ENCODE peak calls at places on chromosomes 13 and 19, in ten cellular contexts. M, V, I, Z, X, Q, C, W, F and A are unnamed samples.

GRCh38 chr13:99196466-99197256 is 4.0 kb upstream of the UBAC2 start:
- DNase-seq in M (no peak), V (no peak), I (no peak), Z (no peak), X (no peak), Q (no peak), C (no peak), W (no peak), F (no peak), A (no peak)

GRCh38 chr13:98326274-98326673 is 149.2 kb upstream of the RNF113B start:
- DNase-seq in M (no peak), V (no peak), I (no peak), Z (no peak), X (no peak), Q (no peak), C (no peak), W (no peak), F (peak), A (no peak)

GRCh38 chr19:45973564-45974338 is at the start of gene NOVA2:
- DNase-seq in M (no peak), V (peak), I (no peak), Z (no peak), X (peak), Q (peak), C (no peak), W (peak), F (peak), A (peak)

GRCh38 chr13:32165791-32166190 is 134.2 kb downstream of the FRY start:
- DNase-seq in M (no peak), V (no peak), I (no peak), Z (no peak), X (no peak), Q (no peak), C (no peak), W (peak), F (no peak), A (no peak)

GRCh38 chr19:1251503-1252220 is 3.3 kb downstream of the MIDN start:
- DNase-seq in M (peak), V (peak), I (no peak), Z (no peak), X (peak), Q (no peak), C (no peak), W (no peak), F (no peak), A (peak)

GRCh38 chr13:71030789-71031188 is 836.2 kb downstream of the DACH1 start:
- DNase-seq in M (no peak), V (peak), I (no peak), Z (no peak), X (no peak), Q (no peak), C (no peak), W (no peak), F (no peak), A (no peak)

GRCh38 chr19:2426661-2427322 is 594 bp downstream of the TIMM13 start:
- DNase-seq in M (peak), V (peak), I (no peak), Z (no peak), X (peak), Q (no peak), C (no peak), W (no peak), F (peak), A (peak)

GRCh38 chr13:99969934-99970760 is 1.4 kb downstream of the ZIC5 start:
- DNase-seq in M (no peak), V (peak), I (no peak), Z (no peak), X (no peak), Q (no peak), C (no peak), W (no peak), F (peak), A (no peak)

GRCh38 chr13:79018166-79018565 is 359.2 kb upstream of the OBI1 start:
- DNase-seq in M (no peak), V (no peak), I (no peak), Z (no peak), X (no peak), Q (no peak), C (no peak), W (no peak), F (no peak), A (no peak)

GRCh38 chr19:2602391-2603181 is 99.9 kb downstream of the GNG7 start:
- DNase-seq in M (no peak), V (peak), I (peak), Z (peak), X (no peak), Q (peak), C (peak), W (peak), F (peak), A (peak)

GRCh38 chr13:111626371-111627305 is 306.2 kb downstream of the TEX29 start:
- DNase-seq in M (no peak), V (no peak), I (no peak), Z (no peak), X (no peak), Q (no peak), C (no peak), W (no peak), F (no peak), A (no peak)

GRCh38 chr19:2309734-2310362 is 1.9 kb upstream of the LINGO3 start:
- DNase-seq in M (no peak), V (no peak), I (peak), Z (no peak), X (no peak), Q (peak), C (no peak), W (no peak), F (no peak), A (peak)

GRCh38 chr13:73133536-73133935 is 74.7 kb downstream of the KLF5 start:
- DNase-seq in M (no peak), V (no peak), I (peak), Z (no peak), X (no peak), Q (no peak), C (no peak), W (no peak), F (no peak), A (peak)

GRCh38 chr13:51793570-51794273 is 10.2 kb downstream of the DHRS12 start:
- DNase-seq in M (no peak), V (no peak), I (peak), Z (no peak), X (peak), Q (no peak), C (no peak), W (no peak), F (no peak), A (peak)

GRCh38 chr19:41356984-41357739 is 3.4 kb upstream of the TGFB1 start:
- DNase-seq in M (peak), V (no peak), I (no peak), Z (no peak), X (no peak), Q (no peak), C (no peak), W (no peak), F (no peak), A (no peak)

GRCh38 chr19:49929121-49929610 is at the start of the genes ATF5 and NUP62:
- DNase-seq in M (peak), V (peak), I (peak), Z (peak), X (peak), Q (peak), C (peak), W (peak), F (peak), A (peak)

GRCh38 chr13:78806457-78806856 is 147.5 kb upstream of the OBI1 start:
- DNase-seq in M (no peak), V (no peak), I (peak), Z (no peak), X (no peak), Q (no peak), C (no peak), W (no peak), F (no peak), A (no peak)

GRCh38 chr13:33207616-33207964 is 78.0 kb downstream of the STARD13 start:
- DNase-seq in M (no peak), V (no peak), I (peak), Z (no peak), X (no peak), Q (no peak), C (peak), W (no peak), F (no peak), A (peak)

GRCh38 chr13:23418776-23419683 is 14.5 kb downstream of the SACS start:
- DNase-seq in M (no peak), V (no peak), I (no peak), Z (no peak), X (no peak), Q (no peak), C (no peak), W (no peak), F (no peak), A (no peak)

GRCh38 chr19:16458391-16459128 is 13.2 kb downstream of the EPS15L1 start:
- DNase-seq in M (no peak), V (no peak), I (no peak), Z (no peak), X (no peak), Q (no peak), C (no peak), W (no peak), F (no peak), A (no peak)

GRCh38 chr13:40031031-40031430 is 375.6 kb downstream of the COG6 start:
- DNase-seq in M (no peak), V (no peak), I (peak), Z (no peak), X (no peak), Q (no peak), C (peak), W (no peak), F (no peak), A (peak)

GRCh38 chr13:79401259-79402071 is 4.6 kb downstream of the RBM26 start:
- DNase-seq in M (no peak), V (no peak), I (no peak), Z (no peak), X (no peak), Q (no peak), C (no peak), W (no peak), F (no peak), A (no peak)

GRCh38 chr13:101649490-101650126 is 197.1 kb downstream of the ITGBL1 start:
- DNase-seq in M (no peak), V (no peak), I (peak), Z (no peak), X (no peak), Q (no peak), C (no peak), W (no peak), F (no peak), A (peak)

GRCh38 chr19:9862897-9863296 is 27.8 kb downstream of the PIN1 start:
- DNase-seq in M (no peak), V (no peak), I (no peak), Z (no peak), X (no peak), Q (no peak), C (no peak), W (no peak), F (no peak), A (no peak)

GRCh38 chr19:45791744-45792481 is 732 bp downstream of the DMWD start:
- DNase-seq in M (no peak), V (no peak), I (no peak), Z (no peak), X (no peak), Q (no peak), C (no peak), W (no peak), F (no peak), A (no peak)

GRCh38 chr19:49932041-49932451 is 2.7 kb upstream of the NUP62 start:
- DNase-seq in M (no peak), V (no peak), I (no peak), Z (no peak), X (no peak), Q (no peak), C (no peak), W (no peak), F (no peak), A (no peak)

GRCh38 chr19:32166238-32166637 is 179.2 kb upstream of the ZNF507 start:
- DNase-seq in M (no peak), V (no peak), I (no peak), Z (no peak), X (no peak), Q (no peak), C (no peak), W (no peak), F (no peak), A (no peak)

GRCh38 chr13:25466880-25467279 is 95.1 kb downstream of the ATP8A2 start:
- DNase-seq in M (no peak), V (peak), I (no peak), Z (no peak), X (no peak), Q (no peak), C (no peak), W (no peak), F (no peak), A (no peak)

GRCh38 chr19:17035842-17036424 is 9.3 kb upstream of the CPAMD8 start:
- DNase-seq in M (no peak), V (no peak), I (no peak), Z (no peak), X (no peak), Q (no peak), C (no peak), W (peak), F (no peak), A (no peak)

GRCh38 chr13:100707818-100708740 is 33.5 kb upstream of the TMTC4 start:
- DNase-seq in M (no peak), V (no peak), I (no peak), Z (no peak), X (no peak), Q (no peak), C (no peak), W (no peak), F (no peak), A (no peak)

GRCh38 chr13:68810660-68811059 is 1297.0 kb upstream of the ATXN8OS start:
- DNase-seq in M (no peak), V (no peak), I (no peak), Z (no peak), X (no peak), Q (no peak), C (no peak), W (no peak), F (no peak), A (no peak)

GRCh38 chr13:79491715-79492114 is 10.8 kb downstream of the NDFIP2 start:
- DNase-seq in M (no peak), V (no peak), I (peak), Z (no peak), X (no peak), Q (no peak), C (peak), W (no peak), F (no peak), A (peak)

GRCh38 chr19:46297700-46298476 is 1.0 kb downstream of the HIF3A start:
- DNase-seq in M (no peak), V (peak), I (no peak), Z (peak), X (no peak), Q (no peak), C (no peak), W (peak), F (no peak), A (peak)

GRCh38 chr19:35517342-35517741 is 3.9 kb upstream of the DMKN start:
- DNase-seq in M (no peak), V (peak), I (no peak), Z (no peak), X (no peak), Q (no peak), C (no peak), W (no peak), F (no peak), A (no peak)